ENCODE peak calls at places on chromosome 12, in five cellular contexts. P is DND-41, N is PC-3, F is HepG2, G is endothelial cell of umbilical vein. M is an unnamed sample.
A peak's percentile ranks its signal among the peaks of the same experiment; 100 is the strongest.

GRCh38 chr12:107319536-107320030 is 226.2 kb upstream of the CRY1 start:
- DNase-seq in P (no peak), N (no peak), F (no peak), G (no peak), M (no peak)

GRCh38 chr12:82740-83139 is 16.2 kb downstream of the IQSEC3 start:
- DNase-seq in N (no peak), P (no peak), G (no peak), F (no peak), M (no peak)

GRCh38 chr12:125461831-125462230 is 396.6 kb downstream of the AACS start:
- DNase-seq in F (no peak), G (no peak), N (no peak), P (no peak), M (no peak)

GRCh38 chr12:122959566-122960192 is 6.6 kb downstream of the ABCB9 start:
- DNase-seq in F (no peak), N (no peak), P (no peak), G (no peak), M (no peak)

GRCh38 chr12:28868414-28868813 is 280.7 kb upstream of the FAR2 start:
- DNase-seq in P (no peak), F (no peak), G (no peak), N (no peak), M (no peak)

GRCh38 chr12:29611906-29612305 is 114.4 kb upstream of the OVCH1 start:
- DNase-seq in P (no peak), F (no peak), G (no peak), N (no peak), M (no peak)

GRCh38 chr12:19694627-19695026 is 255.3 kb downstream of the AEBP2 start:
- DNase-seq in N (no peak), F (no peak), G (no peak), P (no peak), M (no peak)

GRCh38 chr12:68292157-68292940 is 38.9 kb upstream of the IL22 start:
- DNase-seq in P (no peak), G (no peak), N (no peak), F (no peak), M (no peak)

GRCh38 chr12:43578782-43579181 is 26.8 kb upstream of the ADAMTS20 start:
- DNase-seq in F (no peak), P (no peak), G (no peak), N (no peak), M (peak; percentile 3)

GRCh38 chr12:27970391-27970980 is 2.0 kb downstream of the PTHLH start:
- DNase-seq in N (peak; percentile 87), P (no peak), G (peak; percentile 31), F (no peak), M (no peak)

GRCh38 chr12:71972441-71973074 is 33.9 kb downstream of the TPH2 start:
- DNase-seq in P (no peak), N (peak; percentile 5), G (no peak), F (no peak), M (no peak)

GRCh38 chr12:2382391-2383155 is 329.8 kb downstream of the CACNA1C start:
- DNase-seq in F (no peak), N (no peak), G (no peak), P (no peak), M (no peak)

GRCh38 chr12:25958254-25959068 is at the start of gene RASSF8:
- DNase-seq in P (no peak), F (peak; percentile 23), G (peak; percentile 74), N (peak; percentile 90), M (peak; percentile 35)

DNA sequence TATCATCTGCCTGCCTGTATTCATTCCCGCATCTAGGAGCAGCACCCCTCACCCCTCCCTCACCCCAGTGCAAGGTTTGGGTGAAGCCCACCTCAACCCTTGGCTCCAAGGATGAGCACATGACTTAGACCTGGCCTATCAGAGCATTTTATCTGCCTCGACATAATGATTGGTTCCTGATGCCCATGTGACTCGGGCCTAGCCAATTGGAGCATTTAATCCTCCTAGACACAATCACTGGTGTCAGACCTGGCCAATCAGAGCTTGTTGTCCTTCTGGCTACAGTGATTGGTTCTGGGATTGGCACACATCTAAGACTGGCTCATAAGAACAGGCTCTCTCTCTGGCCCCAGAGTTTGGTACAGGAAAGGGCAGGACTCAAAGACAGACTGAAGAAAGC is 73.0 kb upstream of the MYL2 start:
- DNase-seq in N (no peak), P (no peak), G (no peak), F (no peak), M (no peak)
- H2AFZ ChIP-seq in N (no peak overlapping the region), P (no peak overlapping the region), G (no peak overlapping the region), F (no peak overlapping the region), M (no peak overlapping the region)

GRCh38 chr12:54033106-54033979 is 493 bp downstream of the HOXC5 start:
- DNase-seq in P (no peak), N (peak; percentile 64), G (no peak), F (peak; percentile 4), M (no peak)
- H3K4me2 ChIP-seq in P (no peak overlapping the region), N (peak overlapping the region; percentile 85), G (no peak overlapping the region), F (peak overlapping the region; percentile 62), M (peak overlapping the region; percentile 80)

DNA sequence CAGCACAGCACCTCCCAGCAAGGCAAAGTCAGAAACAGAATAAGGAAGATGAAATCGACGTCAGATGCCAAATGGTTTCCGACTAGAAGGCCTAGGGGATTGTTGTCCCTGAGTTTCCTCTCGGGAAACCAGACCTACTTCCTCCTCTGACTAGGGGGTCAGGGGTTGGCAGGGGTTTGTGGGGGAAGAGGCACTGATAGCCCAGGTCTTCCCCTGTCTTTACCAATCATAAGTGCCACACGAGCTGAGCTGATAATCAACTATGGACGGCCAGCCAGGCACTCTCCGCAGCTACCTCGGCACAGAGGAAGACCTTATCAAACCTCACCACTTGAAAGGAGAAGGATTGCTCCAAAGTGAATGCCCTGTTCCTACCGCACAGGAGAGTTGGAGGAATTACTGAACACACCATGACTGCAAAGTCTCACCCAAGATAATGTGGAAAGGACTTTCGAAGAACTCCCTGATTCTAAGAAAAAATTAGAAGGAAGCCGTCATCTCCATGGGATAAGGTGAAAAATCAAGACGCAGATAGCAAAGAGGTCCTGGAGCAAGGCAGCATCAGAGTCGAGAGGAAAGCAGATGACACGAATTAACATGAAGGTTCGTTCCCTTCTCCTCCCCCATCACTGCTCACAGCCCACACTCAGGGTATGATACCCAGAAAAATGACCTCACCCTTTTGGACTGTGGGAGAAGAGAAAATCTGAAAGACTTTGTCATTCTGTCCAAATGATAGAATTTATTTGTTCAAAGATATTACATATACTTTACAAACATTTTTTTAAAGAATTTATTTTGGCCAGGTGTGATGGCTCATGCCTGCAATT is 77.7 kb upstream of the MED13L start:
- DNase-seq in G (no peak), P (no peak), F (no peak), N (no peak), M (no peak)
- H2AFZ ChIP-seq in G (peak overlapping the region; percentile 12), P (no peak overlapping the region), F (no peak overlapping the region), N (no peak overlapping the region), M (no peak overlapping the region)

DNA sequence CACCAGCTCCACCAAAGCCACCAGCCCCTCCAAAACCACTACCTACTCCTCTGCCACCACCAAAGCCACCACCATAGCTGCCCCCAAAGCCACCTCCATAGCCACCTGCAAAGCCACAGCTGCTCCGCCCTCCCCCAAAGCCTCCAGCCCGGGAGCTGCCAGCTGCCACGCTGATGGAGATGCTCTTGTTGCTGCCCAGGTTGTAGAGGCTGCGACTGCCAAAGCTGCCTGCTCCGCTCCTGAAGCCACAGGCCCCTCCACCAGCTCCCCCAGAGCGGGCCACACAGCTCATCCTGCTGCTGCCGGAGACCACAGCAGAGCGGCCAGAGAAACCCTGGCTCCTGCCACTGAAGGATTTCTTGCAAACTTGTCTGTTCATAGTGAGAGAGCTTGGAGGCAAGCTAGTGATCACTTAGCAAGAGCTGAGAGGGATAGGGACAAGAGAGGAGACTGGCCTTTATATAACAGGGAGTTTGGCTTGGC is at the start of gene KRT76:
- DNase-seq in P (no peak), G (no peak), F (no peak), N (no peak), M (no peak)
- H3K4me2 ChIP-seq in P (no peak within 1 kb of the TSS), G (no peak within 1 kb of the TSS), F (no peak within 1 kb of the TSS), N (no peak within 1 kb of the TSS), M (no peak within 1 kb of the TSS)

DNA sequence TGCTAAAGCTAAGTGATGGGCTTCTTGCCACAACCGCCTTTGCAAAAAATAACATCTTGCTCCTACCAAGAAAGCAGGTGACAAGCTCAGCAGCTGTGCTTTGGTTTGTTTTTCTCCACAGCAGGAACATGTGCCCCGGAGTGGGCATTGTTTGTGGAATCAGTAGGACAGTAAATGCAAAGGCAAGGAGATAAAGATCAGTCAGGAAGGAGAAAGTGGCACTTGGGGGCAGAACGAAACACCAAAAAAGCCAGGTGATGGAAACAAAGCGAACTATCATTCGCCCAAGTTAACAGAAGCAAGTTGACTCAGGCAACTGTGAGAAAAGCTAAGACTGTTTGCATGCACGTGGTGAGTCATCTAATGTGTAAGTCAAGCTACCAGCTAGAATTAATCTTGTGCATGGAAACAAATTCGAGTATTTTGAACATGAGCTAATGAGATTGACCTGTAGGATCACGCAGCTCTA is 165.5 kb upstream of the PLXNC1 start:
- DNase-seq in F (no peak), P (peak; percentile 88), G (no peak), N (peak; percentile 79), M (no peak)
- H2AFZ ChIP-seq in F (no peak overlapping the region), P (peak overlapping the region; percentile 46), G (no peak overlapping the region), N (peak overlapping the region; percentile 31), M (no peak overlapping the region)

M was measured in PC-9.